ENCODE peak calls at places on chromosome 14, in seven cellular contexts. M is cardiac muscle cell, W is A549, V is stomach, N is lower lobe of right lung, X is SJSA1, Q is endodermal cell. A is an unnamed sample.

GRCh38 chr14:53462931-53463778 is 310.0 kb upstream of the DDHD1 start:
- DNase-seq in M (peak; percentile 96), W (no peak), V (no peak), N (peak; percentile 76), X (no peak), Q (no peak), A (no peak)

GRCh38 chr14:66141733-66142132 is 344.4 kb upstream of the CCDC196 start:
- DNase-seq in M (no peak), W (no peak), V (no peak), N (no peak), X (no peak), Q (no peak), A (no peak)

GRCh38 chr14:71591929-71592328 is 340.3 kb upstream of the RGS6 start:
- DNase-seq in M (no peak), W (no peak), V (no peak), N (no peak), X (no peak), Q (no peak), A (no peak)

GRCh38 chr14:33332497-33332896 is 393.8 kb downstream of the NPAS3 start:
- DNase-seq in M (no peak), W (no peak), V (no peak), N (no peak), X (no peak), Q (no peak), A (no peak)

GRCh38 chr14:89240414-89240813 is 176.6 kb downstream of the FOXN3 start:
- DNase-seq in M (no peak), W (no peak), V (no peak), N (no peak), X (no peak), Q (no peak), A (no peak)

GRCh38 chr14:89720741-89721315 is 233.7 kb downstream of the EFCAB11 start:
- DNase-seq in M (no peak), W (no peak), V (peak; percentile 35), N (peak; percentile 65), X (peak; percentile 7), Q (peak; percentile 48), A (no peak)

GRCh38 chr14:89845346-89845745 is 109.2 kb downstream of the EFCAB11 start:
- DNase-seq in M (no peak), W (peak; percentile 33), V (no peak), N (no peak), X (peak; percentile 57), Q (no peak), A (no peak)

GRCh38 chr14:52338282-52338681 is 24.2 kb downstream of the PTGER2 start:
- DNase-seq in M (no peak), W (peak; percentile 31), V (no peak), N (no peak), X (peak; percentile 55), Q (no peak), A (no peak)

GRCh38 chr14:55271572-55272414 is 572 bp downstream of the FBXO34 start:
- DNase-seq in M (peak; percentile 53), W (peak; percentile 98), V (peak; percentile 68), N (peak; percentile 82), X (peak; percentile 68), Q (peak; percentile 82), A (peak; percentile 87)

GRCh38 chr14:54627718-54628345 is 60.9 kb downstream of the SAMD4A start:
- DNase-seq in M (peak; percentile 78), W (no peak), V (no peak), N (no peak), X (peak; percentile 67), Q (no peak), A (no peak)

GRCh38 chr14:22047105-22047504 is 373.5 kb upstream of the OR4E1 start:
- DNase-seq in M (peak; percentile 62), W (no peak), V (no peak), N (no peak), X (no peak), Q (no peak), A (no peak)

GRCh38 chr14:105006831-105007592 is 13.9 kb downstream of the CDCA4 start:
- DNase-seq in M (no peak), W (no peak), V (no peak), N (no peak), X (no peak), Q (no peak), A (no peak)

DNA sequence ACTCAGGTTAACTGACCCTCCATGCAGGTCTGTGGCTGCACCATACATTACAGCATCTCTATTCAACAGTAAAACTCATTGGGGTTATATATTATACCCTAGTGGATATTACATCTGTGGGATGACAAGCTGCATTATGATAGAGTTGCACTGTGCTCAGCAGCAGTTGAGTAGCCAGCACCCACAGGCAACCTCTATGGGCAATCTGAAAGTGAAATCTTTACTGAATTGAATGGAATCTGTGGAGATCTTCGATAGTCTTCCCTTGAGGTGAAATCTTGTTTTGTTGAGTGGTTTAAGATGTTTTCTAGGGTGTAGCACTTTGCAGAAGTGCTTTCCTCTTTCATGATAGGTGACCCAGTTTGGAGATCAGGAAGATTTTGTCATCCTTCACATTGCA is 389.1 kb downstream of the RAD51B start:
- DNase-seq in M (no peak), W (no peak), V (no peak), N (no peak), X (no peak), Q (no peak), A (no peak)
- H3K27ac ChIP-seq in M (no peak overlapping the region), W (peak overlapping the region; percentile 63), V (no peak overlapping the region), N (no peak overlapping the region), X (no peak overlapping the region), Q (no peak overlapping the region), A (no peak overlapping the region)

GRCh38 chr14:75521415-75522199 is 662 bp upstream of the BATF start:
- DNase-seq in M (no peak), W (no peak), V (no peak), N (no peak), X (no peak), Q (no peak), A (no peak)

GRCh38 chr14:75522919-75523318 is 650 bp downstream of the BATF start:
- DNase-seq in M (no peak), W (no peak), V (no peak), N (no peak), X (no peak), Q (no peak), A (no peak)

GRCh38 chr14:75523771-75524171 is 1.5 kb downstream of the BATF start:
- DNase-seq in M (no peak), W (no peak), V (no peak), N (no peak), X (no peak), Q (no peak), A (no peak)

GRCh38 chr14:75520852-75521251 is 1.4 kb upstream of the BATF start:
- DNase-seq in M (no peak), W (no peak), V (no peak), N (no peak), X (no peak), Q (no peak), A (no peak)

GRCh38 chr14:75522224-75522764 is at the start of gene BATF:
- DNase-seq in M (no peak), W (no peak), V (peak; percentile 58), N (peak; percentile 60), X (no peak), Q (no peak), A (no peak)
- H3K27ac ChIP-seq in M (no peak within 1 kb of the TSS), W (peak within 1 kb of the TSS; percentile 57), V (peak within 1 kb of the TSS; percentile 73), N (peak within 1 kb of the TSS; percentile 77), X (no peak within 1 kb of the TSS), Q (no peak within 1 kb of the TSS), A (peak within 1 kb of the TSS; percentile 63)

GRCh38 chr14:73397810-73398209 is 60.5 kb downstream of the NUMB start:
- DNase-seq in M (peak; percentile 4), W (no peak), V (no peak), N (no peak), X (no peak), Q (no peak), A (no peak)

GRCh38 chr14:73403181-73403752 is 55.1 kb downstream of the NUMB start:
- DNase-seq in M (no peak), W (no peak), V (no peak), N (no peak), X (no peak), Q (no peak), A (no peak)

DNA sequence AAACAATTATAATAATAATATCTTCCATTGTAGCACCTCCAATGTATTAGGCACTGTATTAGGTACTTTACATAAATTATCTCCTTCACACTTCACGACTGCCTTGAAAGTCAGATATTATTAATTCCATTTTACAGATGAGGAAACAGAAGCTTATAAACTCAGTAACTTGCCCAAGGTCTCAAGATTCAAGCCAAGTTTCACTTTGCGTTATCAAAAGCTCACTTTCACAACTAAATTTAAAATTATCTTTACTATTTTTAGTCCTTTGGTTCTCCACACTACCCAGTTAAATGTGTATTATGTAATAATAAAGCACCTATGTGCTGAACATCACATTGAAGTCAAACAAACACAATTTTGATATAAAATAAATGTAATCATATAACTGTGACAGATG is 55.8 kb downstream of the NUMB start:
- DNase-seq in M (no peak), W (no peak), V (no peak), N (no peak), X (no peak), Q (no peak), A (no peak)
- H3K27ac ChIP-seq in M (no peak overlapping the region), W (no peak overlapping the region), V (no peak overlapping the region), N (no peak overlapping the region), X (no peak overlapping the region), Q (no peak overlapping the region), A (no peak overlapping the region)

GRCh38 chr14:56417173-56417572 is 162.4 kb upstream of the TMEM260 start:
- DNase-seq in M (no peak), W (no peak), V (no peak), N (no peak), X (no peak), Q (no peak), A (no peak)
- H3K27ac ChIP-seq in M (no peak overlapping the region), W (no peak overlapping the region), V (no peak overlapping the region), N (no peak overlapping the region), X (no peak overlapping the region), Q (no peak overlapping the region), A (no peak overlapping the region)

GRCh38 chr14:61418749-61419148 is 97.4 kb downstream of the PRKCH start:
- DNase-seq in M (peak; percentile 68), W (no peak), V (no peak), N (no peak), X (no peak), Q (no peak), A (no peak)
- H3K27ac ChIP-seq in M (peak overlapping the region; percentile 88), W (no peak overlapping the region), V (no peak overlapping the region), N (no peak overlapping the region), X (no peak overlapping the region), Q (no peak overlapping the region), A (no peak overlapping the region)

GRCh38 chr14:24436355-24437019 is 6.1 kb downstream of the SDR39U1 start:
- DNase-seq in M (peak; percentile 62), W (peak; percentile 85), V (no peak), N (no peak), X (no peak), Q (peak; percentile 74), A (no peak)

GRCh38 chr14:24435192-24435810 is 5.5 kb downstream of the KHNYN start:
- DNase-seq in M (no peak), W (no peak), V (no peak), N (no peak), X (no peak), Q (no peak), A (peak; percentile 37)

GRCh38 chr14:24435998-24436354 is 6.2 kb downstream of the KHNYN start:
- DNase-seq in M (no peak), W (no peak), V (no peak), N (no peak), X (no peak), Q (no peak), A (no peak)

GRCh38 chr14:24432259-24433131 is 2.7 kb downstream of the KHNYN start:
- DNase-seq in M (no peak), W (no peak), V (no peak), N (no peak), X (no peak), Q (no peak), A (peak; percentile 88)

GRCh38 chr14:24434676-24435075 is 4.9 kb downstream of the KHNYN start:
- DNase-seq in M (no peak), W (no peak), V (no peak), N (no peak), X (no peak), Q (no peak), A (no peak)
- H3K27ac ChIP-seq in M (no peak overlapping the region), W (no peak overlapping the region), V (peak overlapping the region; percentile 2), N (no peak overlapping the region), X (no peak overlapping the region), Q (no peak overlapping the region), A (no peak overlapping the region)

A was measured in vagina.